ENCODE peak calls at places on chromosomes 6 and 20, in five cellular contexts. S is transverse colon, L is breast epithelium, P is sigmoid colon, Q is HepG2. C is an unnamed sample.

GRCh38 chr6:72522735-72523141 is 99.1 kb upstream of the KCNQ5 start:
- DNase-seq in S (no peak), L (no peak), P (no peak), Q (peak; percentile 9), C (no peak)

GRCh38 chr6:165488624-165489295 is 174.3 kb downstream of the PDE10A start:
- DNase-seq in P (no peak), L (no peak), S (no peak), Q (no peak), C (no peak)

GRCh38 chr6:25629202-25629584 is 22.8 kb upstream of the SCGN start:
- DNase-seq in P (no peak), L (no peak), Q (peak; percentile 61), S (no peak), C (no peak)

GRCh38 chr20:63850689-63851547 is 10.4 kb upstream of the ABHD16B start:
- DNase-seq in S (peak; percentile 63), L (no peak), P (no peak), Q (no peak), C (no peak)

GRCh38 chr6:5084787-5085637 is at the start of gene PPP1R3G:
- DNase-seq in L (no peak), P (peak; percentile 86), Q (no peak), S (peak; percentile 45), C (peak; percentile 82)

GRCh38 chr20:17849901-17850673 is 118.5 kb downstream of the SNX5 start:
- DNase-seq in P (peak; percentile 92), Q (peak; percentile 62), L (no peak), S (peak; percentile 51), C (no peak)

GRCh38 chr20:54431545-54431944 is 43.8 kb upstream of the DOK5 start:
- DNase-seq in L (no peak), S (no peak), P (no peak), Q (no peak), C (no peak)

GRCh38 chr20:37270586-37271420 is 9.2 kb upstream of the GHRH start:
- DNase-seq in S (no peak), P (no peak), Q (peak; percentile 75), L (no peak), C (no peak)

GRCh38 chr20:4060856-4061440 is 45.6 kb upstream of the RNF24 start:
- DNase-seq in S (no peak), P (peak; percentile 46), L (no peak), Q (no peak), C (peak; percentile 80)

GRCh38 chr6:159170999-159171712 is 2.0 kb downstream of the FNDC1 start:
- DNase-seq in Q (no peak), P (no peak), L (no peak), S (no peak), C (no peak)

GRCh38 chr6:34207695-34208443 is 28.8 kb upstream of the HMGA1 start:
- DNase-seq in P (no peak), S (no peak), L (no peak), Q (no peak), C (no peak)

GRCh38 chr6:125077453-125077852 is 76.1 kb upstream of the TPD52L1 start:
- DNase-seq in S (no peak), L (no peak), P (no peak), Q (no peak), C (no peak)

GRCh38 chr6:137707590-137708360 is 159.3 kb upstream of the TNFAIP3 start:
- DNase-seq in L (no peak), Q (peak; percentile 99), S (peak; percentile 81), P (peak; percentile 85), C (no peak)

GRCh38 chr6:42026540-42026939 is 23.8 kb upstream of the TAF8 start:
- DNase-seq in S (no peak), Q (no peak), P (no peak), L (no peak), C (no peak)

GRCh38 chr6:166466178-166467122 is 83.7 kb upstream of the MPC1 start:
- DNase-seq in Q (no peak), L (no peak), P (no peak), S (no peak), C (no peak)

GRCh38 chr20:37418591-37418990 is 72.7 kb downstream of the SRC start:
- DNase-seq in P (no peak), L (no peak), S (no peak), Q (no peak), C (no peak)

GRCh38 chr6:158290659-158291058 is 21.6 kb upstream of the TULP4 start:
- DNase-seq in Q (no peak), L (no peak), S (peak; percentile 57), P (no peak), C (no peak)

GRCh38 chr6:8888468-8888867 is 453.1 kb upstream of the SLC35B3 start:
- DNase-seq in S (no peak), L (no peak), P (no peak), Q (peak; percentile 16), C (no peak)

GRCh38 chr20:19492116-19492515 is 265.9 kb upstream of the RIN2 start:
- DNase-seq in Q (no peak), P (no peak), L (no peak), S (no peak), C (no peak)

GRCh38 chr20:63540417-63541186 is 3.4 kb upstream of the PTK6 start:
- DNase-seq in Q (no peak), L (no peak), P (no peak), S (no peak), C (no peak)

GRCh38 chr6:121794630-121795029 is 359.2 kb downstream of the GJA1 start:
- DNase-seq in P (no peak), L (no peak), S (no peak), Q (no peak), C (no peak)

GRCh38 chr6:122956376-122956775 is 39.7 kb upstream of the CLVS2 start:
- DNase-seq in L (no peak), P (no peak), S (no peak), Q (no peak), C (no peak)
- TF ChIP-seq CTCF in L (no peak), P (no peak), S (no peak), Q (no peak), C (no peak)

GRCh38 chr20:1870792-1871550 is 24.2 kb upstream of the SIRPA start:
- DNase-seq in Q (no peak), S (no peak), P (no peak), L (no peak), C (no peak)
- TF ChIP-seq POLR2AphosphoS5 in Q (no peak), S (no peak), P (no peak), L (no peak), C (no peak)

GRCh38 chr6:102655823-102656222 is 1262.3 kb downstream of the GRIK2 start:
- DNase-seq in S (no peak), L (no peak), P (no peak), Q (no peak), C (no peak)
- TF ChIP-seq CTCF in S (no peak), L (no peak), P (no peak), Q (no peak), C (no peak)

DNA sequence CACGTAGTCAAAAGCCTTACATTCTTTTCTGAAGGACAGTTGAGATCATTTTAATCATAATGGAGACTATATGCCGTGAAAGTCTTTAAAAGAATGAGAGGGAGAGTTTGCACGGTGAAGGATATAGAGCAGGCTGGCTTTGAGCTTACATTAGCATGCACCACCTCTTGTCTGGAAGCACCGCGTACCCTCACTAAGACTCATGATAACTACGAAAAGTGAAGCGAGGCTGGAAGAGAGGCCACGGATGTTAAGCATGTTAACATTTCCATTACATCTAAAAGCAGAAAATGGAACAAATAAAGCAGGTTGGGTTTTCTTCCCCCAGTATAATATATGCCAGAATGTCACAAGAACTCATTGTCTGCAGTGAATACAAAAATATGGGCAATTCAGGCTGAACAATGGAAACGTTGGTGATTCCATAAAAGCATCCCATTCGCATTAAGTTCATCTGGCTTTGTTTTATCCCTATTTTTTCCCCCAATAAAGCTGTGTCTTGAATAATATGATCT is 40.6 kb upstream of the NKX2-2 start:
- DNase-seq in P (no peak), S (no peak), Q (no peak), L (no peak), C (no peak)
- TF ChIP-seq POLR2AphosphoS5 in P (no peak), S (no peak), Q (no peak), L (no peak), C (no peak)

GRCh38 chr6:80269331-80269730 is 162.9 kb downstream of the BCKDHB start:
- DNase-seq in S (no peak), L (no peak), Q (no peak), P (no peak), C (no peak)

GRCh38 chr6:80259113-80259512 is 152.6 kb downstream of the BCKDHB start:
- DNase-seq in P (no peak), S (no peak), Q (no peak), L (no peak), C (no peak)

GRCh38 chr6:80268865-80269264 is 162.4 kb downstream of the BCKDHB start:
- DNase-seq in S (no peak), Q (no peak), L (no peak), P (no peak), C (no peak)

DNA sequence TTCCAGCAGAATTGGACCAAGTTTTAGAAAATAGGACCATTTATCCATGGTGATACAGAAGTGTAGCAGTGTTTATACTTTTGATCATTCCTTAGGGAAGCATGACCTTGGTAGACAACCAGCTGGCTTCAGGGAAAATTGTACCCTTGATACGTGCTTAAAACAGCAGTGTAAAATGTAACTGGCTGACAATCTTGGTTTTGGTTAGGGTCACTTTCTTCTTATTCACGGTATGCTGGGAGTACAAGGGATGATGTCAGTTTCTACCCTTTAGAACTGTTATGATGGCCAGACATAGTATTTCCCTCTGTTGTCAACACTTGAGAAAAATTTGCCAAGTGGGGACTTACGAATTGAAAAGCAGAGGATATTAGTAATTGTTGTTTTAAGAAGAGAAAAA is 157.1 kb downstream of the BCKDHB start:
- DNase-seq in S (no peak), L (no peak), Q (no peak), P (no peak), C (no peak)
- TF ChIP-seq CTCF in S (no peak), L (no peak), Q (no peak), P (no peak), C (no peak)

GRCh38 chr6:53348436-53349208 is at the start of gene ELOVL5:
- DNase-seq in P (peak; percentile 99), S (peak; percentile 94), Q (peak; percentile 81), L (peak; percentile 98), C (peak; percentile 97)

GRCh38 chr6:53352360-53352759 is 3.6 kb upstream of the ELOVL5 start:
- DNase-seq in P (no peak), L (no peak), S (no peak), Q (no peak), C (no peak)

GRCh38 chr6:53347921-53348435 is 772 bp downstream of the ELOVL5 start:
- DNase-seq in L (peak; percentile 69), S (peak; percentile 61), Q (peak; percentile 54), P (peak; percentile 91), C (no peak)

GRCh38 chr6:53347250-53347920 is 1.4 kb downstream of the ELOVL5 start:
- DNase-seq in S (no peak), Q (no peak), P (no peak), L (no peak), C (no peak)

DNA sequence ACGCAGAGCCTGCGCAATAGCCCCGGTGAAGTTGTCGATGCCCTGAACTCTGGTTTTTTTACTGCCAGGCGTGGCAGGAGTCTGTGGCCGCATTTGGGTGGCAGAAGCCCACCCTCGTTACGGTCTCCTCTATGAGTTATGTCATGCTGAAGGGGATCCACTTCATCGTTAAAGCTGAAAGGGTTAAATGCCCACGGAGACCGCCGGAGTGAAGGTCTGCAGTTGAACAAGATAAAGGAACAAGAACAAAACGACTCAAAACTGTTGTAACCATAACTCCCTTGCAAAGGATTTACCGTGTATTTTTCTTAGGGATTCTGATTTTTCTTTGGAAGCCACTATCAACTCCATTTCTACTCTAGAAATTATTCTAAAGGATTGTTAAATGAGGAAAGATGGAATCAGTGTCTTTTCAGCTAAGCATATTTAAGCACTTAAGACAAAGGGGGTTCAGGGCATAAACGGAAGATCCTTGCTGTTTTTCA is 501 bp upstream of the ELOVL5 start:
- DNase-seq in Q (no peak), P (no peak), S (no peak), L (no peak), C (no peak)
- TF ChIP-seq POLR2AphosphoS5 in Q (no peak), P (no peak), S (no peak), L (no peak), C (no peak)